ENCODE peak calls at places on chromosomes 1 and 21, in six cellular contexts. N is tibial nerve, W is brain microvascular endothelial cell, O is mammary epithelial cell, Z is body of pancreas, K is esophagus squamous epithelium. E is an unnamed sample. For H3K27me3, the result is how much of the 10 kb centered on the place peaks cover.

GRCh38 chr1:9069324-9070100 is at the start of gene SLC2A5:
- DNase-seq in N (no peak), W (no peak), O (no peak), Z (peak), K (no peak), E (no peak)

GRCh38 chr1:58763214-58763613 is 20.6 kb downstream of the JUN start:
- DNase-seq in N (no peak), W (peak), O (peak), Z (no peak), K (no peak), E (no peak)

GRCh38 chr1:110425611-110426152 is 18.2 kb upstream of the LAMTOR5 start:
- DNase-seq in N (no peak), W (no peak), O (no peak), Z (no peak), K (no peak), E (no peak)

GRCh38 chr1:83996621-83997020 is 2.3 kb downstream of the TTLL7 start:
- DNase-seq in N (no peak), W (peak), O (no peak), Z (no peak), K (no peak), E (no peak)

GRCh38 chr21:46604975-46605758 is at the start of gene S100B:
- DNase-seq in N (peak), W (no peak), O (no peak), Z (peak), K (no peak), E (no peak)

GRCh38 chr1:167881069-167881468 is 32.9 kb downstream of the ADCY10 start:
- DNase-seq in N (no peak), W (no peak), O (peak), Z (no peak), K (no peak), E (no peak)

GRCh38 chr1:205488074-205488723 is 16.3 kb upstream of the CDK18 start:
- DNase-seq in N (no peak), W (peak), O (peak), Z (peak), K (no peak), E (peak)

GRCh38 chr21:37452222-37452621 is 85.6 kb downstream of the DYRK1A start:
- DNase-seq in N (no peak), W (peak), O (peak), Z (no peak), K (no peak), E (no peak)

GRCh38 chr1:201482755-201483154 is 13.8 kb upstream of the PHLDA3 start:
- DNase-seq in N (no peak), W (no peak), O (no peak), Z (no peak), K (no peak), E (no peak)

GRCh38 chr1:17392199-17392740 is 20.3 kb downstream of the PADI6 start:
- DNase-seq in N (no peak), W (no peak), O (no peak), Z (no peak), K (no peak), E (no peak)

GRCh38 chr1:234929369-234929768 is 199.3 kb downstream of the TOMM20 start:
- DNase-seq in N (no peak), W (no peak), O (no peak), Z (no peak), K (no peak), E (no peak)

GRCh38 chr1:91789273-91789997 is 96.5 kb downstream of the TGFBR3 start:
- DNase-seq in N (no peak), W (no peak), O (no peak), Z (no peak), K (no peak), E (no peak)

GRCh38 chr1:87017994-87018672 is 103.7 kb downstream of the HS2ST1 start:
- DNase-seq in N (no peak), W (no peak), O (no peak), Z (no peak), K (no peak), E (no peak)

GRCh38 chr1:43668956-43669355 is 19.0 kb downstream of the KDM4A start:
- DNase-seq in N (no peak), W (peak), O (peak), Z (no peak), K (no peak), E (no peak)

GRCh38 chr1:64516301-64516700 is 46.4 kb downstream of the CACHD1 start:
- DNase-seq in N (no peak), W (no peak), O (no peak), Z (no peak), K (no peak), E (no peak)

GRCh38 chr1:183794084-183794483 is 10.8 kb upstream of the RGL1 start:
- DNase-seq in N (no peak), W (no peak), O (no peak), Z (no peak), K (no peak), E (no peak)

GRCh38 chr1:16172964-16173446 is 17.1 kb upstream of the EPHA2 start:
- DNase-seq in N (no peak), W (peak), O (no peak), Z (peak), K (no peak), E (no peak)

GRCh38 chr1:36232212-36233031 is 8.2 kb downstream of the THRAP3 start:
- DNase-seq in N (no peak), W (no peak), O (no peak), Z (no peak), K (no peak), E (no peak)

GRCh38 chr21:29145354-29145782 is 14.9 kb downstream of the MAP3K7CL start:
- DNase-seq in N (no peak), W (peak), O (peak), Z (no peak), K (no peak), E (no peak)

DNA sequence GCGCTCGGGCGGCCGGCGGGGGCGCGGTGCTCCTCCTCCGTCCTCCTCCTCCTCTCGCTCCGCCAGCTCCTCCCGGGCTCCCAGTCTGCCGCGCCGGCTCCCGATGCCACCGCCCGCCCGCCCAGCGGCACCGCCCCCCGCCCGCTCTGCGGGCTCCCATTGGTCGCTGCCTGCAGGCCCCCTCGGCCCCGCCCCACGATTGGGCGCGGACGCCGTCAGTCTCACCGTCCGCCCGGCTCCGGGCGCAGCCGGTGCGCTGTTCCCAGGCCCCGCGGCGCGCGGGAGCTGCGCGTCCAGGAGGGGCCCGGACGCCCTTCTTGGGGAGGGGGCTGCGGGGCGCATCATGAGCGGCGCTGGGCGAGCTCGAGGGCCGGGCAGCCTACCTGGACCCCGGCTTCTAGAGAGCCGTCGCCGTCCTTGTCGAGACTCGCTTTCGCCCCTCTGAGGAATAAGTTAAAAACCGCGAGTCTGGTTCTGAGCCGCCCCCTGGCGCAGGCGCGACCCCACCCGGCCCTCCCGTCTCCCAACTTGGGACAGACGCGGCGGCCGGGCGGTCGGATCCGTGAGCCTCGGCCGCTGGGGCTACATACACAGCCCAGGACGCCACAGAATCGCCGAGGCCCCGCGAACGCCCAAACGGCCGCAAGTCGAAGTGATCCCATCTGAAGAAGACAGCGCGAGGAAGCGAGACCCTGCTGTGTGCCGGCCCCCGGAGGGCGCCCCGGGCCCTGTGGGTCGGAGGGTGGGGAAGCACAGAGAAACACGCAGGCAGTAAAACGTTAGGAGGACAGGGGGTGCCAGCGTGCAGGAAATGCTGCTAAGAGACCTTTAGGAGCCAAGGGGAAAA is at the start of gene SIPA1L2:
- DNase-seq in N (peak), W (peak), O (peak), Z (peak), K (peak), E (peak)
- TF ChIP-seq CTCF in N (peak), W (peak), O (peak), Z (peak), K (peak), E (peak)

GRCh38 chr1:209727785-209728184 is 23.1 kb downstream of the HSD11B1 start:
- DNase-seq in N (no peak), W (no peak), O (no peak), Z (no peak), K (no peak), E (no peak)

GRCh38 chr1:209723265-209723664 is 18.6 kb downstream of the HSD11B1 start:
- DNase-seq in N (no peak), W (no peak), O (no peak), Z (no peak), K (no peak), E (no peak)

GRCh38 chr1:209728466-209728865 is 23.8 kb downstream of the HSD11B1 start:
- DNase-seq in N (no peak), W (no peak), O (no peak), Z (no peak), K (no peak), E (no peak)

GRCh38 chr1:209723761-209724693 is 19.4 kb downstream of the HSD11B1 start:
- DNase-seq in N (no peak), W (no peak), O (no peak), Z (no peak), K (no peak), E (no peak)

GRCh38 chr1:209727286-209727685 is 22.6 kb downstream of the HSD11B1 start:
- DNase-seq in N (no peak), W (no peak), O (no peak), Z (no peak), K (no peak), E (no peak)
- H3K27me3 ChIP-seq in N (under half), W (under half), O (under half), Z (under half), K (under half), E (under half)

GRCh38 chr1:94119796-94120590 is 955 bp downstream of the ABCA4 start:
- DNase-seq in N (no peak), W (no peak), O (no peak), Z (no peak), K (no peak), E (no peak)

GRCh38 chr1:94120591-94120901 is 402 bp downstream of the ABCA4 start:
- DNase-seq in N (no peak), W (no peak), O (no peak), Z (no peak), K (no peak), E (no peak)

GRCh38 chr1:94122201-94122970 is 1.4 kb upstream of the ABCA4 start:
- DNase-seq in N (no peak), W (peak), O (no peak), Z (no peak), K (no peak), E (no peak)

GRCh38 chr1:94120983-94121382 is at the start of gene ABCA4:
- DNase-seq in N (no peak), W (no peak), O (no peak), Z (no peak), K (no peak), E (no peak)

GRCh38 chr1:94121411-94121821 is 468 bp upstream of the ABCA4 start:
- DNase-seq in N (no peak), W (no peak), O (no peak), Z (no peak), K (no peak), E (no peak)
- TF ChIP-seq CTCF in N (no peak), W (no peak), O (no peak), Z (no peak), K (no peak), E (no peak)

DNA sequence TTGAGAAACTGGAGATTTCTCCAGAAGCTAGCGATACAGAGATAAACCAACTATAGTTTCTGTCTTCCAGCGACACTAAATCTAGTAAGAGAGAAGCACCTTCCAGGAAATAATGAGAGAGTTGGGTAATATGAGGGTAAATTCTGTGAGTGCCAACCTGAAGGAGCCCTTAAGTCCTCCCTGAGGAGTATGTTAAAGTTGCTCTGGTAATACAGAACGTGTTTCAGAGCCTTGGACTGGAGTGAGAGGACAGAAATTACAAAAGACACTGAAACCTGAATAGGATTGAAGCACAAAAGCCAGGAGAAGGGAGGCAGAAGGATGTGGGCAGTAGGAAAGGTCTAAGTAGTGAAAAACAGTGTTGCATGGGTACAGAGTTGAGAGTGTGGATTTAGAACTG is 59.8 kb downstream of the RBM11 start:
- DNase-seq in N (no peak), W (no peak), O (no peak), Z (no peak), K (no peak), E (no peak)
- H3K27me3 ChIP-seq in N (under half), W (under half), O (under half), Z (under half), K (under half), E (under half)

E was measured in CD4-positive, alpha-beta T cell.